ENCODE peak calls at places on chromosomes 12 and 14, in nine cellular contexts. U, V, Y, Z, W, H, L, X and E are unnamed samples.

GRCh38 chr14:67186789-67187188 is 2.5 kb upstream of the GARIN2 start:
- DNase-seq in U (no peak), V (no peak), Y (no peak), Z (no peak), W (no peak), H (no peak), L (no peak), X (no peak), E (no peak)

GRCh38 chr14:33184587-33184986 is 245.9 kb downstream of the NPAS3 start:
- DNase-seq in U (no peak), V (no peak), Y (no peak), Z (no peak), W (peak; percentile 3), H (no peak), L (no peak), X (no peak), E (no peak)

GRCh38 chr12:46005151-46005797 is 14.9 kb upstream of the SCAF11 start:
- DNase-seq in U (no peak), V (no peak), Y (no peak), Z (no peak), W (peak; percentile 9), H (no peak), L (no peak), X (no peak), E (no peak)

GRCh38 chr12:44876554-44877275 is 600 bp upstream of the NELL2 start:
- DNase-seq in U (no peak), V (no peak), Y (no peak), Z (peak; percentile 22), W (peak; percentile 33), H (no peak), L (no peak), X (no peak), E (no peak)

GRCh38 chr14:48970995-48971394 is 615.2 kb downstream of the RPS29 start:
- DNase-seq in U (no peak), V (no peak), Y (no peak), Z (no peak), W (no peak), H (no peak), L (no peak), X (no peak), E (no peak)

GRCh38 chr14:53367631-53368030 is 214.5 kb upstream of the DDHD1 start:
- DNase-seq in U (no peak), V (no peak), Y (no peak), Z (no peak), W (no peak), H (no peak), L (no peak), X (no peak), E (no peak)

GRCh38 chr12:108594-108993 is 42.0 kb downstream of the IQSEC3 start:
- DNase-seq in U (peak; percentile 68), V (no peak), Y (no peak), Z (no peak), W (no peak), H (peak; percentile 58), L (no peak), X (no peak), E (no peak)

GRCh38 chr14:64755661-64756265 is 51.5 kb downstream of the PLEKHG3 start:
- DNase-seq in U (no peak), V (peak; percentile 18), Y (no peak), Z (no peak), W (no peak), H (no peak), L (no peak), X (no peak), E (peak; percentile 34)

GRCh38 chr14:101579372-101580080 is 18.2 kb downstream of the DIO3 start:
- DNase-seq in U (no peak), V (no peak), Y (no peak), Z (no peak), W (no peak), H (no peak), L (no peak), X (no peak), E (no peak)

GRCh38 chr12:70646850-70647249 is 9.6 kb upstream of the PTPRB start:
- DNase-seq in U (no peak), V (no peak), Y (no peak), Z (no peak), W (no peak), H (no peak), L (no peak), X (no peak), E (no peak)

GRCh38 chr14:106681161-106681955 is 1155.0 kb downstream of the TMEM121 start:
- DNase-seq in U (no peak), V (no peak), Y (no peak), Z (no peak), W (no peak), H (no peak), L (no peak), X (no peak), E (no peak)

DNA sequence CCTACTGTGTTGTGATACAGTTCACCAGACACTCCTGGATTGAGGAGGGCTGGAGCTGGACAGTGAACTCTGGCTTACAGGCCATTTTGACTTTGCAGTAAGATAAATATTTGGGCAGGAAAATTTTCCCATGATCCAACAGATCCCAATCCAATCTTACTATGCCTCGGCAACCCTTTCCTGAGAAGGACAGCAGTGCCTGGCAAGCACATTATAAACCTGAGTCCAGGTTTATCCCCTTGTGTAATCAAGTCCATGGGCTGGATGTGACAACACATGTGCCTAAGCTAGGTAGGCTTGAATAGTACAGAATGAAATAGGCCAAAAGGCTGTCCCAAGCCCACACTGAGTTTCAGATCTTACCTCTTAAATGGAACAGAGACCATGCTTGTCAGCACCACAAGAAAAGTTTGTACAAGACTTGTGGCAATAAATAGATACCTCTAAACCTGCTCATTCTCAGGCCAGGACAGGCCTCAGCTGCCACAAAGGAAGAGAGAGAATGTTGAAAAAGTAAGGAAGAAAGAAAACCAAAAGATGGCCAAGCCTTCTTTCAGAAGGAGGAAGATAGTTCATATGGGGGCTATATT is 34.9 kb downstream of the CREBL2 start:
- DNase-seq in U (no peak), V (no peak), Y (no peak), Z (no peak), W (no peak), H (no peak), L (no peak), X (no peak), E (no peak)
- H3K27ac ChIP-seq in U (no peak overlapping the region), V (no peak overlapping the region), Y (no peak overlapping the region), Z (no peak overlapping the region), W (no peak overlapping the region), H (no peak overlapping the region), L (no peak overlapping the region), X (no peak overlapping the region), E (no peak overlapping the region)

GRCh38 chr12:94792690-94793089 is 142.3 kb upstream of the TMCC3 start:
- DNase-seq in U (no peak), V (no peak), Y (no peak), Z (no peak), W (no peak), H (peak; percentile 64), L (no peak), X (no peak), E (no peak)

GRCh38 chr12:94795520-94795919 is 145.2 kb upstream of the TMCC3 start:
- DNase-seq in U (no peak), V (no peak), Y (no peak), Z (no peak), W (peak; percentile 42), H (no peak), L (no peak), X (no peak), E (no peak)

GRCh38 chr12:94793191-94793595 is 142.8 kb upstream of the TMCC3 start:
- DNase-seq in U (no peak), V (no peak), Y (no peak), Z (no peak), W (no peak), H (no peak), L (no peak), X (no peak), E (no peak)

GRCh38 chr12:94798107-94798506 is 147.8 kb upstream of the TMCC3 start:
- DNase-seq in U (no peak), V (no peak), Y (no peak), Z (no peak), W (no peak), H (no peak), L (no peak), X (no peak), E (no peak)

GRCh38 chr12:94795053-94795452 is 144.7 kb upstream of the TMCC3 start:
- DNase-seq in U (no peak), V (no peak), Y (no peak), Z (no peak), W (no peak), H (no peak), L (no peak), X (no peak), E (no peak)
- TF ChIP-seq POLR2A in U (no peak), V (no peak), Y (no peak), Z (no peak), W (no peak), H (no peak), L (no peak), X (no peak), E (no peak)

GRCh38 chr12:53044052-53044581 is 5.7 kb upstream of the TNS2 start:
- DNase-seq in U (peak; percentile 70), V (no peak), Y (no peak), Z (no peak), W (no peak), H (peak; percentile 61), L (peak; percentile 53), X (peak; percentile 72), E (no peak)

GRCh38 chr12:53044896-53045571 is 4.8 kb upstream of the TNS2 start:
- DNase-seq in U (peak; percentile 69), V (peak; percentile 6), Y (no peak), Z (no peak), W (no peak), H (no peak), L (no peak), X (no peak), E (peak; percentile 44)

GRCh38 chr12:53047221-53048032 is 2.4 kb upstream of the TNS2 start:
- DNase-seq in U (peak; percentile 94), V (peak; percentile 73), Y (peak; percentile 77), Z (peak; percentile 88), W (peak; percentile 83), H (peak; percentile 89), L (peak; percentile 76), X (peak; percentile 44), E (peak; percentile 72)

GRCh38 chr12:53046655-53047220 is 3.1 kb upstream of the TNS2 start:
- DNase-seq in U (peak; percentile 97), V (peak; percentile 67), Y (peak; percentile 89), Z (peak; percentile 85), W (peak; percentile 86), H (peak; percentile 94), L (peak; percentile 91), X (peak; percentile 51), E (peak; percentile 86)

GRCh38 chr12:53045646-53046045 is 4.2 kb upstream of the TNS2 start:
- DNase-seq in U (no peak), V (no peak), Y (no peak), Z (no peak), W (no peak), H (peak; percentile 32), L (peak; percentile 43), X (no peak), E (no peak)
- H3K4me1 ChIP-seq in U (peaks cover 68% of the 10 kb centered on the region), V (peaks cover 43% of the 10 kb centered on the region), Y (peaks cover 46% of the 10 kb centered on the region), Z (peaks cover 33% of the 10 kb centered on the region), W (peaks cover 56% of the 10 kb centered on the region), H (peaks cover 66% of the 10 kb centered on the region), L (no peaks in the 10 kb centered on the region), X (peaks cover 66% of the 10 kb centered on the region), E (peaks cover 31% of the 10 kb centered on the region)

DNA sequence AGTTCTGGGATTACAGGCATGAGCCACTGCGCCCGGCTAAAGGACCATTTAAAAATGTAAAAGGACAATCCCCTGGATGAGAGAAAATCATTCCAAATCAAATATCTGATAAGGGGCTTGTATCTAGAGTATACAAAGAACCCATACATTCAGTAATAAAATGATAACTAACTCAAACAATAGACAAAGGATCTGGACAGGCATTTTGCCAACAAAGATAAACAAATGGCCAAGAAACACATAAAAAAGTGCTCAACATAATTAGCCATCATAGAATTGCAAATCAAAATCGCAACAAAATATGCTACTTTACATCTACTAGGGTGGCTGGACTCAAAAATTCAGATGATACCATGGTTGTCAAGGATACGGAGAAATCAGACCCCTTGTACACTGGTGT is 8.5 kb upstream of the BICD1 start:
- DNase-seq in U (no peak), V (no peak), Y (no peak), Z (no peak), W (no peak), H (no peak), L (no peak), X (no peak), E (no peak)
- H3K27ac ChIP-seq in U (no peak overlapping the region), V (no peak overlapping the region), Y (no peak overlapping the region), Z (no peak overlapping the region), W (no peak overlapping the region), H (no peak overlapping the region), L (no peak overlapping the region), X (no peak overlapping the region), E (no peak overlapping the region)